ENCODE peak calls at places on chromosomes 12 and 14, in six cellular contexts. F, G, V, T, J and I are unnamed samples.

GRCh38 chr14:63644741-63645140 is 3.1 kb upstream of the WDR89 start:
- DNase-seq in T (no peak), V (no peak), J (no peak), G (no peak), F (no peak), I (no peak)

GRCh38 chr14:41817626-41818025 is 210.9 kb downstream of the LRFN5 start:
- DNase-seq in V (no peak), F (no peak), G (peak; percentile 48), J (no peak), T (no peak), I (no peak)

GRCh38 chr12:132287391-132288238 is 41.8 kb downstream of the GALNT9 start:
- DNase-seq in G (no peak), V (no peak), F (no peak), T (no peak), J (no peak), I (no peak)

GRCh38 chr14:66005899-66006434 is 480.2 kb upstream of the CCDC196 start:
- DNase-seq in F (no peak), V (no peak), G (no peak), J (no peak), T (no peak), I (no peak)

GRCh38 chr12:113299619-113300237 is 35.2 kb downstream of the SLC8B1 start:
- DNase-seq in F (peak; percentile 30), V (no peak), J (no peak), G (peak; percentile 88), T (peak; percentile 59), I (no peak)

GRCh38 chr12:104347374-104348075 is 44.0 kb downstream of the EID3 start:
- DNase-seq in T (no peak), V (no peak), F (no peak), G (no peak), J (no peak), I (no peak)

GRCh38 chr12:131845121-131845520 is 16.9 kb downstream of the MMP17 start:
- DNase-seq in G (no peak), V (no peak), T (no peak), F (no peak), J (no peak), I (no peak)

GRCh38 chr14:77303417-77304156 is 17.1 kb downstream of the POMT2 start:
- DNase-seq in T (no peak), F (no peak), G (peak; percentile 85), J (no peak), V (no peak), I (no peak)

GRCh38 chr12:24861751-24862575 is 86.9 kb downstream of the BCAT1 start:
- DNase-seq in T (no peak), V (no peak), J (no peak), G (peak; percentile 56), F (peak; percentile 10), I (no peak)

GRCh38 chr12:41521872-41522379 is 333.8 kb downstream of the PDZRN4 start:
- DNase-seq in V (no peak), T (no peak), J (no peak), G (peak; percentile 88), F (no peak), I (no peak)

GRCh38 chr12:109098142-109098652 is 800 bp downstream of the UNG start:
- DNase-seq in V (no peak), G (peak; percentile 86), T (peak; percentile 75), J (no peak), F (peak; percentile 73), I (no peak)

GRCh38 chr14:105483300-105484068 is 3.2 kb upstream of the CRIP1 start:
- DNase-seq in G (no peak), F (peak; percentile 61), T (no peak), J (no peak), V (no peak), I (no peak)

GRCh38 chr12:49345048-49345839 is 1.4 kb upstream of the DNAJC22 start:
- DNase-seq in F (peak; percentile 24), J (peak; percentile 31), V (no peak), T (peak; percentile 40), G (no peak), I (no peak)

GRCh38 chr12:66823857-66824570 is 145.1 kb upstream of the GRIP1 start:
- DNase-seq in J (no peak), G (no peak), F (no peak), V (no peak), T (no peak), I (no peak)

GRCh38 chr14:71576472-71576871 is 355.8 kb upstream of the RGS6 start:
- DNase-seq in V (no peak), F (no peak), J (no peak), T (no peak), G (no peak), I (no peak)

DNA sequence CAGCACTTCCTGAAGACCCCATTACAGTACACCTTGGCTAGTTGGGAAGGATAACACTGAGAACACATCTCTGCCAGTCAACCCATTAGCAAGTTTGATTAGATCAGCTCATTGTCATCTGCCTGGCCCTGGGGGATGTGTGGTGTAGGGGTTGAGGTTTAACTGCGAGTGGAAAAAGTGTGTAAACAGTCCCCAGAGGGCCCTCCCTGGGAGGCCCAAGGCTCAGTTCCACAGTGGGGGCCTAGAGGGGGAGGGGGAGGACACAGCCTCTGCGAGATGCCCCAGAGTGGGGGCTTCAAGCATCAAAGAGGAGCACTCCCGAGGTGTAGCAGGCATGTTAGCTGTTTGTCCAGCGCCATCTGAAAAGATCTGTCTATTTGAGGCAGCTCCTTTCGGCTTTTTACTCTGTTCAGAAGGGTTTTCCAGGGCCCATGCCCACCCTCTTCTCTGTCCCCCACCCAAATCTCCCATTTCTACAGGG is 344 bp downstream of the LPAR5 start:
- DNase-seq in V (no peak), F (no peak), G (no peak), T (no peak), J (peak; percentile 83), I (no peak)
- H3K27ac ChIP-seq in V (peak overlapping the region; percentile 84), F (peak overlapping the region; percentile 84), G (no peak overlapping the region), T (no peak overlapping the region), J (peak overlapping the region; percentile 90), I (peak overlapping the region; percentile 35)

GRCh38 chr12:34341362-34341733 is 319.1 kb downstream of the ALG10 start:
- DNase-seq in G (no peak), V (no peak), J (no peak), T (no peak), F (no peak), I (no peak)
- H3K9me3 ChIP-seq in G (no peaks in the 10 kb centered on the region), V (peaks cover 100% of the 10 kb centered on the region), J (peaks cover 48% of the 10 kb centered on the region), T (no peaks in the 10 kb centered on the region), F (peaks cover 9% of the 10 kb centered on the region), I (no peaks in the 10 kb centered on the region)

DNA sequence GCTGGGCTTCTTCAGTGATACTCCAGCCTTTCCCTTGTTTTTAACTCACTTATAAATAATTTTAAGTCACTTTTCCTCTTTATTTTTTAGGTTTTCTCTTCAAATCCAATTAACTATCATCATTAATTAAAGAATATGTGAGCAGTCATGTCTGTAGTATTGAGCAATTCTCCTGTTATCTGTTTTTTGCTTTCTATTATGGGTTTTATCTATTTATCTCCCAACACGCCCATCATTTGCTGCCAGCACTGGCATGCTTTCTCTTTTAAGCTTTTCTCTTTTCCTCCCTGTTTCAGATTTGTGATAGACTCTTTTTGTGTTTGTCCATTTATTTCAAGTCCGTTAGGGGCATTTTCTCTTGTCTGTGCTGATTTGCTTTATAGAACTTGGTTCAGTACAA is 72.3 kb downstream of the CRADD start:
- DNase-seq in T (no peak), V (no peak), F (no peak), J (no peak), G (no peak), I (no peak)
- H3K27ac ChIP-seq in T (no peak overlapping the region), V (no peak overlapping the region), F (no peak overlapping the region), J (no peak overlapping the region), G (no peak overlapping the region), I (no peak overlapping the region)

GRCh38 chr14:85793533-85793932 is 263.6 kb downstream of the FLRT2 start:
- DNase-seq in V (no peak), J (no peak), F (no peak), T (no peak), G (no peak), I (no peak)
- H3K9me3 ChIP-seq in V (no peaks in the 10 kb centered on the region), J (no peaks in the 10 kb centered on the region), F (no peaks in the 10 kb centered on the region), T (no peaks in the 10 kb centered on the region), G (no peaks in the 10 kb centered on the region), I (no peaks in the 10 kb centered on the region)

DNA sequence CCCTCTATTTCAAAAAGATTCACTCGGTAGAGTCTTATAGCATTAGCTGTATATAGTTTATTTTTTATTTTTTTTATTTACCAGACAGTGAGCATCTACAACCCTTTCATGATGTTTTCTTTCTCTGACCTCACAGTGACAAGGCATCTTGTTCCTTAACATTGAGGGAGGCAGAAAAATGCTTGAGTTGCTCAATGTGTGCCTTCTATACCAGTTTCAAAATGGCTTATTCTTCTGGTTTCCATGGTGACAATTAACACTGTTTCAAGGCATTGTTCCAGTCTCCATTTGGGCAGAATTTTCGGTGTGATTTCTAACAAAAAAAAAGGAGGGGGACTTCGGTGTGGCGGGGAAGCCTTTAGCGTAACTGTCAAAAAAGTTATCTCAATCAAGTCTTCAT is 209.7 kb upstream of the NPAS3 start:
- DNase-seq in F (no peak), G (no peak), V (no peak), T (no peak), J (no peak), I (no peak)
- H3K27ac ChIP-seq in F (no peak overlapping the region), G (no peak overlapping the region), V (no peak overlapping the region), T (no peak overlapping the region), J (no peak overlapping the region), I (no peak overlapping the region)

DNA sequence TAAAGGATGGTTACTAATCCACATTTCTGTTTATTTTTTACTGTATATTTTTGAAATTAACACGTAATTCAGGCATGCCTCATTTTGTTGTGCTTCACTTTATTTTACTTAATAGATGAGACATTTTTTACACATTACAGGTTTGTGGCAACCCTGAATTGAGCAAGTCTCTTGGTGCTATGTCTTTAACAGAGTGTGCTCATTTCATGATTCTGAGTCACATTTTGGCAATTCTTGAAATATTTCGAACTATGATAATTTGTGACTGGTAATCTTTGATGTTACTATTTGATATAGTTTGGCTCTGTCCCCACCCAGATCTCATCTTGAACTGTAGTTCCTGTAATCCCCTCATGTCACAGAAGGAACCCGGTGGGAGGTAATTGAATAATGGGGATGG is 1120.5 kb upstream of the FLRT2 start:
- DNase-seq in G (peak; percentile 46), F (no peak), V (no peak), T (no peak), J (no peak), I (no peak)
- H3K9me3 ChIP-seq in G (no peaks in the 10 kb centered on the region), F (no peaks in the 10 kb centered on the region), V (no peaks in the 10 kb centered on the region), T (no peaks in the 10 kb centered on the region), J (no peaks in the 10 kb centered on the region), I (peaks cover 6% of the 10 kb centered on the region)

DNA sequence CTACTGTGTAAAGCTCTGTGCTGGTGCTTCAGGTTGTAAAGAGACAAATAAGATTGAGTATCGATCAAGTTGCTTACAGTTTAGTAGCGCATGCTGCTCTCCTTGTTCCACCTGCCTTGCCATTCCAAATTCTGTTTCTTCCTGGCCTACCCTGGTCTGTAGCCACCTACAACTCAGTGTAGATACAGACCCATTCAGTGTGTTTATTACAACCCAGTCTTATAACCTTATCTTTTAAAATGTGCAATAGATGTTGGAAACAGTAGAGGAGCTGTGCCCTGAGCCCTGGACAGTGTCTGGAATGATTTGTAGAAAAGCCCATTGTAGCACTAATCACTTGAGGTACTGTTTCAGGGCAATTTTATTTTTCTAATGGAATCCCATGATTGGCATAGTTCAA is 68.5 kb downstream of the DIP2B start:
- DNase-seq in G (no peak), T (no peak), J (no peak), F (no peak), V (no peak), I (no peak)
- H3K27ac ChIP-seq in G (peak overlapping the region; percentile 55), T (no peak overlapping the region), J (no peak overlapping the region), F (peak overlapping the region; percentile 1), V (peak overlapping the region; percentile 48), I (no peak overlapping the region)